ENCODE peak calls at places on chromosomes 5 and 9, in nine cellular contexts. Q is upper lobe of left lung, F is stomach, S is ovary, H is SK-N-SH, K is tibial nerve, L is sigmoid colon, X is A549, M is transverse colon. A is an unnamed sample. For H3K4me1, the result is how much of the 10 kb centered on the place peaks cover.

GRCh38 chr5:143495823-143496275 is 92.4 kb upstream of the NR3C1 start:
- DNase-seq in Q (no peak), F (no peak), S (no peak), H (no peak), K (no peak), L (no peak), X (peak), M (no peak), A (no peak)

GRCh38 chr5:154384480-154385235 is 61.1 kb upstream of the SAP30L start:
- DNase-seq in Q (no peak), F (no peak), S (no peak), H (no peak), K (no peak), L (no peak), X (no peak), M (peak), A (no peak)

GRCh38 chr9:33187519-33188218 is 20.5 kb upstream of the B4GALT1 start:
- DNase-seq in Q (no peak), F (no peak), S (peak), H (no peak), K (no peak), L (peak), X (no peak), M (no peak), A (no peak)

GRCh38 chr9:115939065-115939765 is 214.4 kb upstream of the PAPPA start:
- DNase-seq in Q (no peak), F (no peak), S (no peak), H (no peak), K (no peak), L (no peak), X (no peak), M (no peak), A (no peak)

GRCh38 chr9:114958021-114958846 is 27.8 kb upstream of the TNFSF8 start:
- DNase-seq in Q (peak), F (no peak), S (no peak), H (no peak), K (no peak), L (peak), X (no peak), M (peak), A (no peak)

GRCh38 chr9:2255128-2255527 is 240.0 kb downstream of the SMARCA2 start:
- DNase-seq in Q (no peak), F (no peak), S (no peak), H (no peak), K (no peak), L (no peak), X (no peak), M (no peak), A (no peak)

GRCh38 chr9:124527781-124528180 is 20.6 kb upstream of the NR5A1 start:
- DNase-seq in Q (no peak), F (no peak), S (no peak), H (no peak), K (no peak), L (no peak), X (no peak), M (no peak), A (no peak)

GRCh38 chr5:111367081-111367480 is 142.9 kb downstream of the CAMK4 start:
- DNase-seq in Q (no peak), F (no peak), S (no peak), H (no peak), K (no peak), L (no peak), X (no peak), M (no peak), A (no peak)

GRCh38 chr9:110582156-110582555 is 2.6 kb upstream of the SVEP1 start:
- DNase-seq in Q (no peak), F (no peak), S (no peak), H (no peak), K (no peak), L (no peak), X (no peak), M (no peak), A (no peak)

GRCh38 chr5:170307575-170308465 is 10.2 kb upstream of the LCP2 start:
- DNase-seq in Q (peak), F (peak), S (peak), H (no peak), K (peak), L (peak), X (peak), M (peak), A (peak)

GRCh38 chr9:73596321-73596720 is 444.7 kb downstream of the ANXA1 start:
- DNase-seq in Q (no peak), F (no peak), S (no peak), H (no peak), K (no peak), L (no peak), X (no peak), M (no peak), A (no peak)

GRCh38 chr5:1720396-1721110 is 79.1 kb downstream of the MRPL36 start:
- DNase-seq in Q (no peak), F (no peak), S (no peak), H (no peak), K (no peak), L (no peak), X (no peak), M (no peak), A (no peak)

GRCh38 chr9:35756275-35756742 is 2.2 kb upstream of the MSMP start:
- DNase-seq in Q (peak), F (peak), S (peak), H (no peak), K (no peak), L (peak), X (no peak), M (peak), A (no peak)

GRCh38 chr5:51242453-51242852 is 140.8 kb upstream of the ISL1 start:
- DNase-seq in Q (no peak), F (no peak), S (no peak), H (no peak), K (no peak), L (no peak), X (no peak), M (no peak), A (no peak)

GRCh38 chr9:133563286-133564213 is 29.0 kb downstream of the ADAMTSL2 start:
- DNase-seq in Q (no peak), F (no peak), S (no peak), H (peak), K (no peak), L (peak), X (no peak), M (peak), A (peak)

GRCh38 chr5:171736976-171737848 is 48.4 kb upstream of the SMIM23 start:
- DNase-seq in Q (peak), F (no peak), S (no peak), H (no peak), K (no peak), L (no peak), X (no peak), M (no peak), A (no peak)

GRCh38 chr5:42953061-42953460 is 87.1 kb downstream of the ANXA2R start:
- DNase-seq in Q (no peak), F (no peak), S (no peak), H (no peak), K (no peak), L (no peak), X (no peak), M (no peak), A (no peak)

GRCh38 chr9:99732715-99733114 is 89.0 kb upstream of the NR4A3 start:
- DNase-seq in Q (no peak), F (no peak), S (no peak), H (no peak), K (no peak), L (no peak), X (no peak), M (no peak), A (no peak)
- H3K4me3 ChIP-seq in Q (no peak), F (no peak), S (no peak), H (no peak), K (no peak), L (no peak), X (no peak), M (no peak), A (peak)

DNA sequence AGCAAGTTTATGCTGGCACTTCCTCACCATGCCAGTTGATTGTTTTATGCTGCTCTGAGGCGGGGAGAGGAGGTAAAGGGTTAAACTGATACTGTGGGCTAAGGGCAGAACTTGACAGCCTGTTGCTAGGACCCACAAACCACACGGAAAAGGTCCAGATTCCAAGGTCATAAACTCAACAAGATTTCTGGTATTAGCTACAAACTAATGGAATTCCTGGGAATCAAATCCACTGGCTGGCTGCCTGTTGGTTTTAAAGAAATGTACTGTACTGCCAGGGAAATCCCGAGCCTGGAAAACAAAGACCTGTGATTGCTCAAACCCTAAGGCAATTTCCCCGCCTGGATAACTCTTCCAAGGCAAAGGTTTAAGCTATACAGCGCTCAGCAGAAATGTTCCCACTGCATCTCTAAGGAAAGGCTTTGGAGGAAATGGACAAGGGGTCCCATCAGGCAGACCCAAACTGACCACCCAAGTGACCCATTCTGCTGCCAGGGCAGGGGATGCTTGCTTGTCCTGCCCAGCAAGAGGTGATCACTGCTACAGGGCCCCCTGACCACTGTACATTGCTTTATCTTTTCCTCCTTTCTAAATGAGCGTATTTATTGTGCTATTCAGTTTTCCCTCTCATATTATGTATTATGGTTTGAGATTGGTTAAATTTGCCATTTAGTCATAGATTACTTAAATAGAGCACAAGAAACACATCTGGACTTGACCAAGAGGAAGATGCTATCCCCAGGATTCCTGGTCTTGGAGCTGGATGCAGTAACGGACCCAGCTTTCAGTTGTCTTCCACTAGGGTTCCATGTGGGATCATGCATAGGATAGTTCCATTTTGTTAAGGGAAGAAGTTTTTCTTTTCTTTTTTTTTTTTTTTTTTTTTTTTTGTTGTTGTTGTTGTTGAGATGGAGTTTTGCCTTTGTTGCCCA is 124.3 kb downstream of the SUSD1 start:
- DNase-seq in Q (no peak), F (peak), S (no peak), H (no peak), K (no peak), L (peak), X (no peak), M (peak), A (peak)
- TF ChIP-seq EP300 in Q (no peak), F (no peak), S (no peak), H (no peak), K (no peak), L (no peak), X (no peak), M (no peak), A (no peak)

DNA sequence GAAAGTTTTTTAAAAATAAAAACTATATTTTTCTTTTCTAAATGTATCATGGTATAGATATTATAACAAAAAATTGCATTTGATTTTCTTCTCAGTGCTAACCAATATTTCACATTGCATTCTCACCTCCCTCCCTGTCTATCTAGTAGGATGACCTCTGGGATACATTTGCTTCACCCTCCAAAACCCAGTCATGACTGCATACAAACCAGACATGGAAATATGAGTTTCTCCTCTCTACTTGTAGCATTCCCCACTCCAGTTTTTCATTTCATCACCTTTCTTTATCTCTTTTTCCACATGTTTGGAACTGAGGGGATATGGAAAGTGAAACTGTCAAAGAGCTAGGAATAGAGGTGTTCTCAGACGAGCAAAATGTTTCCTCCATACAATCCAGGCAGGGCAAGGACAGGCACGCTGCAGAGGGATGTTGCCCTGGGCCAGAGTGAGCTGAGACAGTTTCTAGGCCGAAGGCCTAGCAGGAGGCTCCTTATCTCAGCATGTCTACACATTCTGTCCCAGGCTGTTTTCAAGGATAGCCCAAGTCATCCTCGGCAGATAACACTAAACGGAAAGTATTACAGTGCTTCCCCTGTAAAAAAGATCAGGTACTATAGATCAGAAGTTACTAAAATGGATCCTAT is 46.7 kb downstream of the MEF2C start:
- DNase-seq in Q (no peak), F (no peak), S (peak), H (no peak), K (no peak), L (no peak), X (no peak), M (no peak), A (no peak)
- H3K4me1 ChIP-seq in Q (under half), F (under half), S (under half), H (under half), K (under half), L (under half), X (under half), M (under half), A (under half)

GRCh38 chr5:2747372-2748179 is 3.9 kb downstream of the IRX2 start:
- DNase-seq in Q (no peak), F (no peak), S (no peak), H (no peak), K (no peak), L (no peak), X (no peak), M (no peak), A (peak)
- H3K4me3 ChIP-seq in Q (peak), F (peak), S (no peak), H (no peak), K (no peak), L (no peak), X (no peak), M (no peak), A (no peak)

GRCh38 chr5:136701191-136701590 is 335.8 kb upstream of the TRPC7 start:
- DNase-seq in Q (no peak), F (no peak), S (no peak), H (no peak), K (no peak), L (no peak), X (no peak), M (no peak), A (no peak)

GRCh38 chr5:136699661-136700060 is 334.3 kb upstream of the TRPC7 start:
- DNase-seq in Q (no peak), F (no peak), S (no peak), H (no peak), K (no peak), L (no peak), X (no peak), M (no peak), A (no peak)

DNA sequence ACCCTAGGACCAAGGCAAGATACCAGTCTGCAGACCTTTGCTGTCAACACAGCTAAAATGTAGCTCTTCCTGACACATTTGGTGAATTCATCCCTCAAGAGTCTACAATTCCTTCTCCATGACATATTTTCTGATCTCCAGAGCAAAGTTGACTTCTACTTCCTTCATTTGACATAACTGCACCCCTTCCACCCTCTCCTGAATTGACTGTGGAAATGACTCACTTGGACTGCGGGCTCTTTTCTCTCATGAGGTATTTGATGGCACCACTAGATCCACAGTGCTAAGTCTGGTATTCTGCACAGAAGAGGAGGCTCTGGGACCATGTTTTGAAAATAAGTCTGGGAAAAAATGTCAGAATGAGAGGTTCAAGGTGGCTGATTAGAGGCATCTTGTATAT is 338.4 kb upstream of the TRPC7 start:
- DNase-seq in Q (no peak), F (no peak), S (no peak), H (no peak), K (no peak), L (no peak), X (no peak), M (no peak), A (no peak)
- TF ChIP-seq EP300 in Q (no peak), F (no peak), S (no peak), H (no peak), K (no peak), L (no peak), X (no peak), M (no peak), A (no peak)

GRCh38 chr5:14445581-14446290 is 135.9 kb upstream of the OTULINL start:
- DNase-seq in Q (no peak), F (no peak), S (peak), H (peak), K (no peak), L (peak), X (no peak), M (no peak), A (no peak)
- H3K4me1 ChIP-seq in Q (under half), F (half or more), S (under half), H (half or more), K (under half), L (under half), X (under half), M (under half), A (half or more)

DNA sequence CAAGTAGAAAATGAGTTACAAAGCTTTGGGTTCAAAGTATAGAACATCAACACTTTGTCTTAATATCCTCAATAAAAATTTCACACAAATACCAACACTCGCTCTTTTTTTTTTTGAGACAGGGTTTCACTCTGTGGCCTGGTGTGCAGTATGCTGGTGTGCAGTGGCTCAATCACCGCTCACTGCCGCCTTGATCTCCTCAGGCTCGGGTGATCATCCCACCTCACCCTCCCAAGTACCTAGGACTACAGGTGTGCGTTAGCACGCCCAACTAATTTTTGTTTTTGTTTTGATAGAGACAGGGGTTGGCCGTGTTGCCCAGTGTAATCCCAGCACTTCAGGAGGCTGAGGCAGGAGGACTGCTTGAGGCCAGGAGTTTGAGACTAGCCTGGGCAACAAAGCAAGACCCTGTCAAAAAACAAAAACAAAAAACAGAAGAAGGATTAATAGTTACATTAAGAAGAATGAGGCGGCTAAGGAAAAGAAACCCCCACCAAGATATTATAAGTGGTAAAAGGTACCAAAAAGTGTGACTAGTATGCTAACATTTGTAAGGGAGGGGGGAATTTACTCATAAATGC is 20.3 kb downstream of the FNBP1 start:
- DNase-seq in Q (no peak), F (no peak), S (no peak), H (no peak), K (no peak), L (no peak), X (no peak), M (no peak), A (no peak)
- H3K4me3 ChIP-seq in Q (no peak), F (no peak), S (no peak), H (no peak), K (no peak), L (no peak), X (no peak), M (no peak), A (no peak)

GRCh38 chr5:127536687-127537086 is 19.2 kb downstream of the PRRC1 start:
- DNase-seq in Q (no peak), F (no peak), S (no peak), H (peak), K (no peak), L (no peak), X (peak), M (no peak), A (no peak)
- TF ChIP-seq EP300 in Q (no peak), F (no peak), S (no peak), H (no peak), K (no peak), L (no peak), X (no peak), M (no peak), A (no peak)

GRCh38 chr5:107764976-107765684 is 94.4 kb upstream of the EFNA5 start:
- DNase-seq in Q (no peak), F (no peak), S (no peak), H (no peak), K (no peak), L (no peak), X (no peak), M (no peak), A (no peak)
- H3K4me1 ChIP-seq in Q (under half), F (under half), S (under half), H (under half), K (under half), L (under half), X (under half), M (under half), A (under half)